ENCODE peak calls at places on chromosomes 4 and X, in four cellular contexts. U is mesendoderm, R is Peyer's patch, G is uterus. X is an unnamed sample.

GRCh38 chr4:188780028-188780427 is 640.8 kb downstream of the TRIML1 start:
- DNase-seq in R (no peak), U (peak; percentile 7), G (no peak), X (no peak)

GRCh38 chr4:142373610-142374009 is 472.5 kb downstream of the INPP4B start:
- DNase-seq in G (no peak), U (no peak), R (no peak), X (no peak)

GRCh38 chr4:40185830-40186664 is 10.8 kb upstream of the RHOH start:
- DNase-seq in G (no peak), R (no peak), U (no peak), X (no peak)

GRCh38 chr4:90292438-90292837 is 165.2 kb downstream of the CCSER1 start:
- DNase-seq in R (no peak), U (no peak), G (no peak), X (no peak)

GRCh38 chr4:15244354-15244753 is 183.5 kb upstream of the C1QTNF7 start:
- DNase-seq in R (no peak), G (no peak), U (peak; percentile 47), X (no peak)

GRCh38 chr4:80387390-80388283 is 52.1 kb downstream of the CFAP299 start:
- DNase-seq in G (no peak), R (no peak), U (no peak), X (no peak)

GRCh38 chrX:107712231-107713204 is 63.1 kb downstream of the TSC22D3 start:
- DNase-seq in G (no peak), R (peak; percentile 46), U (no peak), X (no peak)

GRCh38 chr4:159160242-159160641 is 57.4 kb downstream of the RAPGEF2 start:
- DNase-seq in R (no peak), G (no peak), U (no peak), X (no peak)

GRCh38 chrX:33138677-33139249 is 72.6 kb downstream of the DMD start:
- DNase-seq in R (no peak), U (peak; percentile 14), G (no peak), X (no peak)

GRCh38 chr4:175378372-175378771 is 433.7 kb downstream of the GPM6A start:
- DNase-seq in G (no peak), U (peak; percentile 90), R (no peak), X (no peak)

GRCh38 chr4:128528793-128529553 is 241.4 kb upstream of the PGRMC2 start:
- DNase-seq in G (no peak), R (no peak), U (peak; percentile 99), X (peak; percentile 91)

GRCh38 chr4:121448231-121448630 is 67.4 kb upstream of the QRFPR start:
- DNase-seq in G (no peak), U (no peak), R (no peak), X (no peak)

GRCh38 chr4:89121711-89122387 is 10.5 kb downstream of the TIGD2 start:
- DNase-seq in G (no peak), R (no peak), U (no peak), X (peak; percentile 90)

DNA sequence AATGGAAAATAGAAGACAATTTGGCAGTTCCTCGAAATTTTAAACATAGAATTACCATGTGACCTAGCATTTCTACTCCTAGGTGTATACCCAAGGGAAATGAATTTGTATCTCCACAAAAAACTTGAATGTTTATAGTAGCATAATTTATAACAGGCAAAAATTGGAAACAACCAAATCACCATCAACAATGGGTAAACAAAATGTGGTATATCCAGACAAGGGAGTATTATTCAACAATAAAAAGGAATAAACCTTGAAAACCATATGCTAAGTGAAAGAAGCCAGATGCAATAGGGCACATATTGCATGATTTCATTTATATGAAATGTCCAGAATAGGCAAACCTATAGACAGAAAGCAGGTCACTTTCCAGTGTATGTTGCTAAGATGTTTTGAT is 83.8 kb downstream of the SNX25 start:
- DNase-seq in G (no peak), U (no peak), R (no peak), X (no peak)
- H3K4me3 ChIP-seq in G (no peak overlapping the region), U (no peak overlapping the region), R (no peak overlapping the region), X (no peak overlapping the region)

GRCh38 chrX:27815209-27815608 is 7.4 kb downstream of the MAGEB10 start:
- DNase-seq in U (no peak), R (no peak), G (no peak), X (no peak)
- H3K4me3 ChIP-seq in U (no peak overlapping the region), R (no peak overlapping the region), G (no peak overlapping the region), X (no peak overlapping the region)

GRCh38 chr4:25810016-25810415 is 52.8 kb downstream of the SEL1L3 start:
- DNase-seq in U (no peak), R (no peak), G (no peak), X (no peak)

GRCh38 chr4:25814323-25814722 is 48.5 kb downstream of the SEL1L3 start:
- DNase-seq in U (no peak), R (no peak), G (no peak), X (peak; percentile 41)

GRCh38 chr4:25813705-25814104 is 49.1 kb downstream of the SEL1L3 start:
- DNase-seq in R (no peak), G (no peak), U (peak; percentile 90), X (peak; percentile 73)

GRCh38 chr4:25814737-25815136 is 48.1 kb downstream of the SEL1L3 start:
- DNase-seq in R (no peak), G (no peak), U (no peak), X (no peak)

GRCh38 chr4:25810815-25811690 is 51.7 kb downstream of the SEL1L3 start:
- DNase-seq in U (no peak), R (no peak), G (no peak), X (peak; percentile 49)
- H3K4me3 ChIP-seq in U (no peak overlapping the region), R (no peak overlapping the region), G (no peak overlapping the region), X (no peak overlapping the region)

GRCh38 chrX:49309401-49309981 is 6.0 kb downstream of the GAGE10 start:
- DNase-seq in U (peak; percentile 77), G (no peak), R (no peak), X (no peak)
- H3K4me3 ChIP-seq in U (no peak overlapping the region), G (peak overlapping the region; percentile 28), R (peak overlapping the region; percentile 39), X (peak overlapping the region; percentile 13)

GRCh38 chr4:85825937-85826678 is 351.2 kb downstream of the ARHGAP24 start:
- DNase-seq in U (peak; percentile 87), G (no peak), R (no peak), X (no peak)

GRCh38 chr4:85824166-85824945 is 349.4 kb downstream of the ARHGAP24 start:
- DNase-seq in G (no peak), R (no peak), U (no peak), X (no peak)

GRCh38 chr4:85829276-85830051 is 354.5 kb downstream of the ARHGAP24 start:
- DNase-seq in G (no peak), U (no peak), R (no peak), X (no peak)

GRCh38 chr4:85831647-85832046 is 356.7 kb downstream of the ARHGAP24 start:
- DNase-seq in R (no peak), U (no peak), G (no peak), X (no peak)

DNA sequence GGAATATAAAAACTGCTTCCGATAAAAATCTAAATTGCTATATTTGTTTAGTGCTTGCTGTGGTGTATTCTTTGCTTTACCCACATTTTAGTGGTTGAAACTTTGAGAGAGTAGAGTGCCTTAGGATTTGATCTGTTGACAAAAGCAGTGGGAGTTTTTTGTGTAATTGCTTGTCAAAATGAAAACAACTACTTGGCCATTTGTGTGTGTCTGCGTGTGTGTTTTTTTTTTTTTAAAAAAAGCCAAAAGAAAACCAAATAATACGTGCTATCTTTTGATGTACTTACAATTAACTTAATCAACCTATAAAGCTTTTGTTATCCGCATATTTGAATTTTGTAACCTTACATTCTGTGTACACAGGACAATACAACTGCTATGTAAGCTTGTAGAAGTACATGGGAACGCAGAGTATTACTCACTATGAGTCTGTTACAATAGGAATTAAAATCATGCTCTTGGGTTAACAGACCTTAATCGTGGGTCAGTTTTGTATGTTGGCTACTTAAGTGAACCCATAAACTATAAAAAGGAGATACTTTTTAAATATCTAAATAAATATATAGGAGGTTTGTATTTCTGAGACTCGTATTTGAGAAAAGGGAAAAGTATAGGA is 353.5 kb downstream of the ARHGAP24 start:
- DNase-seq in U (no peak), R (no peak), G (no peak), X (no peak)
- H3K4me3 ChIP-seq in U (no peak overlapping the region), R (peak overlapping the region; percentile 34), G (no peak overlapping the region), X (peak overlapping the region; percentile 28)

GRCh38 chr4:77671051-77671450 is 65.4 kb downstream of the CXCL13 start:
- DNase-seq in G (no peak), R (no peak), U (no peak), X (no peak)
- H3K4me3 ChIP-seq in G (no peak overlapping the region), R (no peak overlapping the region), U (no peak overlapping the region), X (no peak overlapping the region)

GRCh38 chrX:16002185-16002584 is 121.2 kb upstream of the GRPR start:
- DNase-seq in U (peak; percentile 54), G (no peak), R (no peak), X (no peak)

DNA sequence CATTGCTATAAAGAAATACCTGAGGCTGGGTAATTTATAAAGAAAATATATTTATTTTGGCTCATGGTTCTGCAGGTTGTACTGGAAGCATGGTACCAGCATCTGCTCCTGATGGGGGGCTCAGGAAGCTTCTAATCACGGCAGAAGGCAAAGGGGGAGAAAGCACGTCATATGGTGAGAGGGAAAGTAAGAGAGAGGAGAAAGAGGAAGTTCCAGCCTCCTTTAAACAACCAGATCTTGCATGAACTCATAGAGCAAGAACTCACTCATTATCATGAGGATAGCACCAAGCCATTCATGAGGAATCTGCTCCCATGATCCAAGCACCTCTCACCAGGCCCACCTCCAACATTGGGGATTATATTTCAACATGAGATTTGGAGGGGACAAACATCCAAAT is 125.0 kb upstream of the GRPR start:
- DNase-seq in G (no peak), R (no peak), U (no peak), X (no peak)
- H3K4me3 ChIP-seq in G (no peak overlapping the region), R (no peak overlapping the region), U (no peak overlapping the region), X (no peak overlapping the region)

DNA sequence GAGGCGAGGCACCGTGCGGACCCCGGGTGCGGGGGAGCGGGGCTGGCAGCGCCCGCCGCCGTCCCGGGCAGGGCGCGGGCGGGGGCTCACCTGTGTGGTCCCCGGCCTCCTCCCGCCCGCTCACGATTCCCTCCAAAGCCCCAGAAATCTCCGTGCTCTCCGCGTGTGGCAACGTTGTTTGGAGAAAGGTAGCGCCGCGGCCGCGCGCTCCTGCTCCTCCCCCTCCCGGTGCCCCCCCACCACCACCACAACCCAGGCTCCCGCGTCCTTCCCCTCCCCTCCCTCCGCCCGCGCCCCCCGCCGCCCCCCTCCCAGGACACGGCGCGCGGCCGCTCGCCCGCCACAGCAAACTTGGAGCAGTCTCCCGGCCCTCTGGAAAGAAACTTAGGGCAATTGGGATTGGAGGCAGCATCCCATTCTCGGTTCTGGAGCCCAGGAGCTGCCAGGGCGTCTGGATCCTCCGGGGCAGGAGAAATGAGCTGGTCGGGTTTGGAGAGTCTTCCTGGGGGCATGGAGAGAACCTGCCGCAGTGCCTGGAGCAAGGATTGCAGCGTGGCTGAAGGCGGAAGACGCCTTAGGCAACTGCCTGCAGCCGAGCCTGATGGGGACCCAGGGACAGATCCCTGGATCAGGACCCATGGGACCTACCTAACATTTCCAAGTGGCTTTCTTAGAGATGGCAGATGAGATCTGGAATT is 854 bp downstream of the KLF3 start:
- DNase-seq in R (peak; percentile 55), G (peak; percentile 69), U (peak; percentile 87), X (peak; percentile 47)
- H3K4me3 ChIP-seq in R (peak overlapping the region; percentile 78), G (peak overlapping the region; percentile 89), U (peak overlapping the region; percentile 63), X (peak overlapping the region; percentile 94)

DNA sequence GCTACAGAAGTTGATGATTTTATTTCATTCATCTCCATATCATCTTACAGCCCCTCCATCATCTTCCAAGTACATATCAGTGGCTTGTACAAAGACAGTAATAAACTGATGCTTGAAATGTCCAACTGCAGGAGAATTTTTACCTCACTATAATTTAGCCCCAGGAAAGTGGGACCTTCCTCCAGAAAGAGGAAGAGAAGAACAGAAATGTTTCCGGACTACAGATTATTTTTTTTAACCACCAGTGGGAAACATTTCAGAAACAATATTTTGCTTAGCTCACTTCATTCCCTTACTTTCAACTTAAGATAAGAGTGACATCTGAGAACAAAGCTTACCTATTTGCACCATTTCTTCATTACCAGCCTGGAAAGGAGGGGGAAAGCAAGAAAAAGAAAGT is 2.0 kb downstream of the ADAMTS3 start:
- DNase-seq in U (no peak), R (no peak), G (no peak), X (no peak)
- H3K4me3 ChIP-seq in U (no peak overlapping the region), R (no peak overlapping the region), G (no peak overlapping the region), X (no peak overlapping the region)

X was measured in SJSA1.